ENCODE peak calls at places on chromosome 16, in four cellular contexts. One of them, this sample, is unnamed.

GRCh38 chr16:60731329-60731728 is 1304.9 kb downstream of the CDH8 start:
- DNase-seq in neural progenitor cell: no peak
- DNase-seq in H9: no peak
- DNase-seq in brain microvascular endothelial cell: no peak
- DNase-seq in this sample: no peak

GRCh38 chr16:20221208-20221607 is 106.1 kb downstream of the GP2 start:
- DNase-seq in brain microvascular endothelial cell: no peak
- DNase-seq in H9: no peak
- DNase-seq in neural progenitor cell: no peak
- DNase-seq in this sample: no peak

GRCh38 chr16:88706965-88707871 is 915 bp downstream of the CTU2 start:
- DNase-seq in neural progenitor cell: no peak
- DNase-seq in brain microvascular endothelial cell: no peak
- DNase-seq in H9: no peak
- DNase-seq in this sample: peak; percentile 24

GRCh38 chr16:70689970-70690905 is 4.4 kb upstream of the MTSS2 start:
- DNase-seq in neural progenitor cell: no peak
- DNase-seq in H9: no peak
- DNase-seq in brain microvascular endothelial cell: no peak
- DNase-seq in this sample: no peak

GRCh38 chr16:53773150-53773846 is 69.3 kb downstream of the FTO start:
- DNase-seq in brain microvascular endothelial cell: peak; percentile 73
- DNase-seq in neural progenitor cell: peak; percentile 70
- DNase-seq in H9: no peak
- DNase-seq in this sample: peak; percentile 74

GRCh38 chr16:13779676-13780075 is 140.3 kb upstream of the ERCC4 start:
- DNase-seq in neural progenitor cell: peak; percentile 47
- DNase-seq in H9: no peak
- DNase-seq in brain microvascular endothelial cell: no peak
- DNase-seq in this sample: no peak

GRCh38 chr16:29806096-29806579 is at the start of gene MAZ:
- DNase-seq in H9: no peak
- DNase-seq in brain microvascular endothelial cell: no peak
- DNase-seq in neural progenitor cell: no peak
- DNase-seq in this sample: peak; percentile 85

GRCh38 chr16:25596194-25596593 is 95.6 kb upstream of the HS3ST4 start:
- DNase-seq in neural progenitor cell: no peak
- DNase-seq in brain microvascular endothelial cell: no peak
- DNase-seq in H9: no peak
- DNase-seq in this sample: no peak

GRCh38 chr16:26885674-26886073 is 181.1 kb upstream of the C16orf82 start:
- DNase-seq in H9: no peak
- DNase-seq in brain microvascular endothelial cell: no peak
- DNase-seq in neural progenitor cell: no peak
- DNase-seq in this sample: no peak

GRCh38 chr16:68332411-68333121 is 21.7 kb downstream of the PRMT7 start:
- DNase-seq in H9: no peak
- DNase-seq in brain microvascular endothelial cell: peak; percentile 69
- DNase-seq in neural progenitor cell: no peak
- DNase-seq in this sample: no peak

DNA sequence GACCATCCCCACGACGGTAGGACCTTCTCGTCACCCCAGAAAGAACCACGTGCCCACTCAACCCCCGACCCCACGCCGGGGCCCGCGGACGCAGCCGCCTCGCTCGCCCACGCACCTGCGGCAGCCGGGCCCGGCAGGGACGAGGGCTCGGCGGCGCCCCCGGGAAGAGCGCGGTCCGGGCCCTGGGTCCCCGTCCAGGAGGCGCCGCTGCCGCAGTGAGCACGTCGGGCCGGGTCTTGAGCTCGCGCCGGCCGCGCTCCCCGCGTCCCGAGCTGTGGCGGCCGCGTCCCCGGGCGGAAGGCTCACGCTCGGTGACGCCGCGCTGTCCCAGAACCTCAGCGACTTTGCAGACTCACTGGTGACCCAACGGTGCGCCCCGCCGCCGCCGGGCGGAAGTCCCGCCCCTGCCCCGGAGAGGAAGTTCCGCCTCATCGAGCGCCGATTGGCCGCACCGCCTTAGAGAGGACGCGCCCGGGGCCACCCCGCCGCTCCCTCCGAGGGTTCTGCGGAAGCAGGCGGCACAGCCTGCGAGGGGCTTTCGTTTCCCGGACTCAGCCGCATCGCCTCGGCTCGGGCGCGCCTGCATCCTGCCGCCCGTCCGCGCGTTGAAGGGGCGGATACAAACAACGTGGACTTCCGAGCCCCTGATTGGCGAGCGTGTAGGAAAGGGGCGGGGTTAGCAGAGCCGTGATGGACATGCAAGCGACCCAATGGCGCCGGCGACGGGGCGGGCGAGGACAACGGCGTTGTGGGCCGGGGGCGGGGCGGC is 793 bp upstream of the RAB40C start:
- DNase-seq in H9: peak; percentile 96
- DNase-seq in brain microvascular endothelial cell: peak; percentile 92
- DNase-seq in neural progenitor cell: peak; percentile 96
- DNase-seq in this sample: peak; percentile 92
- TF ChIP-seq CTCF in H9: no peak
- TF ChIP-seq CTCF in brain microvascular endothelial cell: no peak
- TF ChIP-seq CTCF in neural progenitor cell: no peak
- TF ChIP-seq CTCF in this sample: no peak

DNA sequence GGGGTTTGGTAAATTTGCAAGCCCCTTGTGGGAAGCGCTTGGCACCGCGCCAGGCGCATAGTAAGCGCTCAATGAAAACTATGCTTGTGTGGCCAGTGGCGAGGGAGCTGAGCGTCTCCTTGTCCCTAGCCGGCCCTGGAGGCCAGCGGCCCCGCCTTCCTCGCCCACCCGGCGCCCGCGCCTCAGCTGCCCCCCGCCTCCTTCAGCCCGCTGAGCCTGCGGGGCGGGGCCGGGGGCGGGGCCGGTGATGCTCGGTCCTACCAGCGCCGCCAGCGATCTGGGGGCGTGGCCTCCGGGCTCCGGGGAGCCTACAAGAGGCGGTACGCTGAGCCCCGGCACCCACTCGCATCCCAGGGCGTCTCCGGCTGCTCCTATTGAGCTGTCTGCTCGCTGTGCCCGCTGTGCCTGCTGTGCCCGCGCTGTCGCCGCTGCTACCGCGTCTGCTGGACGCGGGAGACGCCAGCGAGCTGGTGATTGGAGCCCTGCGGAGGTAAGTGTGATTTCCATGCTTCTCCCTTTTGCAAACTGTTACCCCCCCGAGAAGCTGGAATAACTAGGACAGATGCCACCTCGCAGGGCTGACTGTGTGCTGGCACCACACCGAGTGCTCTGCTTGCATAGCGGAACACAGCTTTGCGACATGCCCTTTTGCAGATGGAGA is at the start of gene CRISPLD2:
- DNase-seq in brain microvascular endothelial cell: peak; percentile 84
- DNase-seq in neural progenitor cell: peak; percentile 98
- DNase-seq in H9: peak; percentile 94
- DNase-seq in this sample: peak; percentile 79
- TF ChIP-seq CTCF in brain microvascular endothelial cell: no peak
- TF ChIP-seq CTCF in neural progenitor cell: no peak
- TF ChIP-seq CTCF in H9: no peak
- TF ChIP-seq CTCF in this sample: no peak

DNA sequence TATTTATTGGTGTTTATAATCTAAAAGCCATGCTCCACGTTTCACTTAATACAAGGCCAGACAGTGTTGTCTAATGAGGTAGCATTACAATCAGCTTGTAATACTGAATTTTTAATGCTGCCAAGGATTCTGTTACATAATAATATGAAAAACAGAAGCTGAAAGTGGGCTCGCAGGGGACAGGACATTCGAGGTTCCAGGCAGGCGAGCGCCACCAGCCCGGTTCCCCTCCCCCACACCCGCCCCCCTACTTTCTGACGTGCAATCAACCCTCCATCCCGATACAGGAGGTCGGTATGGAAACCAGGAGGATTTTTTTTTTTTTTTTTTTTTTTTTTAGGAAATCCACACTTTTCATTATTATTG is 6.2 kb upstream of the ZFHX3 start:
- DNase-seq in H9: no peak
- DNase-seq in neural progenitor cell: no peak
- DNase-seq in brain microvascular endothelial cell: no peak
- DNase-seq in this sample: no peak
- TF ChIP-seq CTCF in H9: no peak
- TF ChIP-seq CTCF in neural progenitor cell: no peak
- TF ChIP-seq CTCF in brain microvascular endothelial cell: no peak
- TF ChIP-seq CTCF in this sample: no peak

DNA sequence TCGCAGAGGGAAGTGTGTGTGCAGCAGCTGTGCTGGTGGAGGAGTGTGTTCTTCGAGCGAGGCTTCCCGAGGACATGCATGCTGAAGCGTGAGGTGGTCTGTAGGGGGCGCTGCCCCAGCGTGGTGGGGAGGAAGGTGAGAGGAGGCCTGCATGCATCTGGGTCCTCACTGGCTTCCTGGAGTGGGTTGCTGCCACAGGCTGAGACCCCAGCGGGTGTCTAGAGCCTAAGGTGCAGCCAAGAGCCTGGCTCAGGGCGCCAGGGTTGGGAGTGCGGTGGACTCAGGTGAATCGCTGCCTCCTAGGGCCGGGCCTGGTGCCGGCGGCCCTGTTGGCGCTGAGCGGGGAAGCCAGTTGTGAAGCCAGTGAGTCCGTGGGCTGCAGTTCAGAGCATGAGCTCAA is 7.5 kb upstream of the HSD3B7 start:
- DNase-seq in neural progenitor cell: peak; percentile 50
- DNase-seq in H9: peak; percentile 71
- DNase-seq in brain microvascular endothelial cell: no peak
- DNase-seq in this sample: no peak
- TF ChIP-seq CTCF in neural progenitor cell: peak; percentile 61
- TF ChIP-seq CTCF in H9: peak; percentile 78
- TF ChIP-seq CTCF in brain microvascular endothelial cell: peak; percentile 61
- TF ChIP-seq CTCF in this sample: peak; percentile 77

DNA sequence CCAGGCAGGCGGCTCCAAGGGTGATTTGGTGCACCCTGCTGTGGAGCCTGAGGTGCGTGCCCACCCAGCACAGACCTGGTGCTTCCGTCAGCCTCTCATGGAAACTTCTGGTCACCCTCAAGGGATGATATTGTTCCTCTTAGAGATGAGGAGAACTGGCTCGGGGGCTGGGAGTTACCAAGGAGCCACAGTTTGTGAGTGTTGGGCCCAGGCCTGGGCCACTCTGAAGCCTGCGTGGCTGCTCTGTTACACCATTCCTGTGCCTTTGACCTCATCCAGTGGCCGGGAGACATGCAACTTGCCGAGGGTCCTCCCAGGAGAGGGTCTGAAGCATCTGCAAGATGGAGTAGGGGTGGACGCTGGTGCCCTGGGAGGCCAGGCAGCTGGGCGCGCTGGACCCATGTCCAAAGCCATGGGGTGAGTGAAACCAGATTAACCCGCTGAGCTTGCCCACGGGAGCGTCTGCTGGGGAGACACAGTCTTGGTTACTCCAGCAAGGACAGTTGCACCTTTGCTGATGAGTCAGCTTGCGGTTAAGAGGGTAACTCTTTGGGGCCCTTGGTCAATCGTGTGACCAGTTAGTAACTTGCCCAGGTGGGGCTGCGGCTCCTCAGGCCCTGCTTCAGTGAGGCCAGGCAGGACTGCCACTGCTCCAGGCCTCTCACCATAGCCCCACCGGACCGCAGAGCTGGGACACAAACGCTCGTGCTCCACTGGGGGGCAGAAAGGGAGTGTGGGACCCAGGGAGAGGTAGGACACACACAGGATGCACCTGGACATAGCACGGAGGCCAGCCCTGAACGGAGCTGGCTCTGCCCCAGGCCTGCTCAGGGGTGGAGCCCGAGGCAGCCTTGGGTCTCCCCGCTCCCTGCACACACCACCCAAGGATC is 7.5 kb downstream of the C16orf90 start:
- DNase-seq in neural progenitor cell: no peak
- DNase-seq in H9: no peak
- DNase-seq in brain microvascular endothelial cell: no peak
- DNase-seq in this sample: no peak
- TF ChIP-seq CTCF in neural progenitor cell: no peak
- TF ChIP-seq CTCF in H9: no peak
- TF ChIP-seq CTCF in brain microvascular endothelial cell: no peak
- TF ChIP-seq CTCF in this sample: no peak

DNA sequence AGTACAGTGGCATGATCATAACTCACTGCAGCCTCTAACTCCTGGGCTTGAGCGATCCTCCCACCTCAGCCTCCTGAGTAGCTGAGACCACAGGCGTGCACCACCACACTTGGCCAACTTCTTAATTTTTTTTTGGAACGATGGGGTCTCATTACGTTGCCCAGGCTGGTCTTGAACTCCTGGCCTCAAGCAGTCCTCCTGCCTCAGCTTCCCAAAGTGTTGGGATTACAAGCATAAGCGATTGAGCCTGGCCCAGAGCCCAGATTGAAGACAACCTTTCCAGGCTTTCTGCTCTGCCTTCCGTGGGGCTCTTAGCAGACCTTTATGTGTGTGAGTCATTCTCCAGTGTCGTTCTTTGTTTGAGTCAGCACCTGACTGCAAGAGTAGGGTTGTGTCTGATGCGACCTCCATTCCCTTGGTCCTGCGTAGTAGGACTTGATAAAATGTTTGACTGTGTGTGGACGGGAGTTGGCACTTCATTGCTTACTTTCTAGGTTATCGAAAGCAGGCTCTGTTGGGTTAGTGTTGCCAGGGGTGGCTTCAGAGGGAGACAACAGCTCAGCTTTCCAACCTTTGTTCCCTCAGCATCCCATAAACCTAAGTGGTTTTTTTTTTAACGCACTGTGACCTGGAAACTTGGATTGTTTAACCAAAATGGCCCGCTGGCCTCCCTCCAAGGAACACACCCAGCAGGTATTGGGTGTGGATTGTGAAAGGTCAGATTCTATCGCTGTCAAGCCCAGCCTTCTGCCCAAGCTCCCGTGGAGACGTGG is 26.4 kb downstream of the EEF2K start:
- DNase-seq in neural progenitor cell: no peak
- DNase-seq in H9: no peak
- DNase-seq in brain microvascular endothelial cell: peak; percentile 42
- DNase-seq in this sample: peak; percentile 28
- TF ChIP-seq CTCF in neural progenitor cell: no peak
- TF ChIP-seq CTCF in H9: no peak
- TF ChIP-seq CTCF in brain microvascular endothelial cell: no peak
- TF ChIP-seq CTCF in this sample: no peak

This sample was measured in HFFc6.